ENCODE peak calls at places on chromosome 1, in five cellular contexts. One of them, this sample, is unnamed.

GRCh38 chr1:72282271-72282656 is at the start of gene NEGR1:
- DNase-seq in SHP77 treated with DMSO at 0.1 percent for 48 hours: no peak
- DNase-seq in GF-D8: no peak
- DNase-seq in left ventricle myocardium inferior: peak; percentile 55
- DNase-seq in fibroblast of mammary gland: peak; percentile 69
- DNase-seq in this sample: no peak

GRCh38 chr1:110463695-110464094 is 12.7 kb downstream of the PROK1 start:
- DNase-seq in SHP77 treated with DMSO at 0.1 percent for 48 hours: no peak
- DNase-seq in GF-D8: no peak
- DNase-seq in left ventricle myocardium inferior: no peak
- DNase-seq in fibroblast of mammary gland: peak; percentile 56
- DNase-seq in this sample: peak; percentile 39

GRCh38 chr1:164689672-164690655 is 131.0 kb downstream of the PBX1 start:
- DNase-seq in SHP77 treated with DMSO at 0.1 percent for 48 hours: no peak
- DNase-seq in GF-D8: no peak
- DNase-seq in left ventricle myocardium inferior: no peak
- DNase-seq in fibroblast of mammary gland: no peak
- DNase-seq in this sample: no peak

GRCh38 chr1:41325801-41326200 is 35.4 kb upstream of the FOXO6 start:
- DNase-seq in SHP77 treated with DMSO at 0.1 percent for 48 hours: no peak
- DNase-seq in GF-D8: no peak
- DNase-seq in left ventricle myocardium inferior: no peak
- DNase-seq in fibroblast of mammary gland: no peak
- DNase-seq in this sample: no peak

GRCh38 chr1:172903581-172904220 is 147.0 kb downstream of the TNFSF18 start:
- DNase-seq in SHP77 treated with DMSO at 0.1 percent for 48 hours: no peak
- DNase-seq in GF-D8: no peak
- DNase-seq in left ventricle myocardium inferior: no peak
- DNase-seq in fibroblast of mammary gland: peak; percentile 63
- DNase-seq in this sample: no peak

GRCh38 chr1:211783897-211784296 is 46.7 kb downstream of the LPGAT1 start:
- DNase-seq in SHP77 treated with DMSO at 0.1 percent for 48 hours: no peak
- DNase-seq in GF-D8: no peak
- DNase-seq in left ventricle myocardium inferior: no peak
- DNase-seq in fibroblast of mammary gland: no peak
- DNase-seq in this sample: no peak

GRCh38 chr1:209805341-209805781 is 581 bp downstream of the IRF6 start:
- DNase-seq in SHP77 treated with DMSO at 0.1 percent for 48 hours: no peak
- DNase-seq in GF-D8: no peak
- DNase-seq in left ventricle myocardium inferior: no peak
- DNase-seq in fibroblast of mammary gland: no peak
- DNase-seq in this sample: no peak

GRCh38 chr1:118254483-118254882 is 69.5 kb upstream of the SPAG17 start:
- DNase-seq in SHP77 treated with DMSO at 0.1 percent for 48 hours: no peak
- DNase-seq in GF-D8: no peak
- DNase-seq in left ventricle myocardium inferior: no peak
- DNase-seq in fibroblast of mammary gland: no peak
- DNase-seq in this sample: no peak

GRCh38 chr1:179369751-179370341 is 4.1 kb downstream of the AXDND1 start:
- DNase-seq in SHP77 treated with DMSO at 0.1 percent for 48 hours: peak; percentile 36
- DNase-seq in GF-D8: peak; percentile 23
- DNase-seq in left ventricle myocardium inferior: no peak
- DNase-seq in fibroblast of mammary gland: peak; percentile 79
- DNase-seq in this sample: no peak

GRCh38 chr1:154222518-154222917 is 1.8 kb downstream of the UBAP2L start:
- DNase-seq in SHP77 treated with DMSO at 0.1 percent for 48 hours: no peak
- DNase-seq in GF-D8: no peak
- DNase-seq in left ventricle myocardium inferior: no peak
- DNase-seq in fibroblast of mammary gland: no peak
- DNase-seq in this sample: no peak

GRCh38 chr1:161113915-161114314 is 3.9 kb downstream of the PFDN2 start:
- DNase-seq in SHP77 treated with DMSO at 0.1 percent for 48 hours: no peak
- DNase-seq in GF-D8: no peak
- DNase-seq in left ventricle myocardium inferior: no peak
- DNase-seq in fibroblast of mammary gland: no peak
- DNase-seq in this sample: no peak